ENCODE peak calls at places on chromosomes 12 and 14, in ten cellular contexts. E, K, C, J, F, S, O, U, P and R are unnamed samples.
A peak's percentile ranks its signal among the peaks of the same experiment; 100 is the strongest.

GRCh38 chr14:100827751-100828447 is 2.0 kb downstream of the MEG3 start:
- DNase-seq in E (no peak), K (no peak), C (no peak), J (no peak), F (no peak), S (no peak), O (no peak), U (no peak), P (no peak), R (no peak)

GRCh38 chr14:44914849-44915248 is 46.9 kb downstream of the KLHL28 start:
- DNase-seq in E (no peak), K (no peak), C (peak; percentile 51), J (no peak), F (no peak), S (peak; percentile 44), O (no peak), U (no peak), P (no peak), R (no peak)

GRCh38 chr12:93153321-93153720 is 224.2 kb upstream of the EEA1 start:
- DNase-seq in E (no peak), K (no peak), C (no peak), J (no peak), F (no peak), S (no peak), O (no peak), U (no peak), P (no peak), R (no peak)

GRCh38 chr14:99755068-99755405 is 38.2 kb upstream of the EML1 start:
- DNase-seq in E (no peak), K (no peak), C (no peak), J (no peak), F (no peak), S (no peak), O (no peak), U (no peak), P (no peak), R (no peak)

GRCh38 chr12:57839996-57840395 is 6.5 kb downstream of the CTDSP2 start:
- DNase-seq in E (no peak), K (no peak), C (no peak), J (no peak), F (no peak), S (no peak), O (no peak), U (no peak), P (no peak), R (no peak)

GRCh38 chr14:103861413-103862392 is 14.3 kb upstream of the PPP1R13B start:
- DNase-seq in E (peak; percentile 83), K (no peak), C (peak; percentile 19), J (no peak), F (no peak), S (peak; percentile 57), O (no peak), U (no peak), P (no peak), R (no peak)

GRCh38 chr12:4909397-4909733 is 340 bp upstream of the KCNA1 start:
- DNase-seq in E (no peak), K (no peak), C (no peak), J (no peak), F (no peak), S (no peak), O (no peak), U (no peak), P (peak; percentile 6), R (no peak)

GRCh38 chr14:68968051-68968450 is 11.1 kb downstream of the ACTN1 start:
- DNase-seq in E (no peak), K (peak; percentile 64), C (no peak), J (peak; percentile 86), F (no peak), S (no peak), O (peak; percentile 75), U (no peak), P (no peak), R (no peak)

GRCh38 chr14:86532219-86532618 is 1002.3 kb downstream of the FLRT2 start:
- DNase-seq in E (no peak), K (no peak), C (no peak), J (no peak), F (no peak), S (no peak), O (no peak), U (no peak), P (no peak), R (no peak)

GRCh38 chr12:54940695-54941315 is 43.8 kb downstream of the TESPA1 start:
- DNase-seq in E (no peak), K (no peak), C (no peak), J (no peak), F (no peak), S (no peak), O (no peak), U (no peak), P (no peak), R (no peak)

GRCh38 chr12:2613674-2614073 is 181.1 kb upstream of the FKBP4 start:
- DNase-seq in E (peak; percentile 89), K (no peak), C (no peak), J (no peak), F (no peak), S (no peak), O (no peak), U (peak; percentile 95), P (no peak), R (peak; percentile 96)

GRCh38 chr12:127149226-127149964 is 1117.6 kb upstream of the TMEM132C start:
- DNase-seq in E (no peak), K (no peak), C (no peak), J (no peak), F (no peak), S (no peak), O (no peak), U (no peak), P (no peak), R (peak; percentile 70)

GRCh38 chr14:70816525-70816924 is 7.2 kb upstream of the MAP3K9 start:
- DNase-seq in E (no peak), K (no peak), C (no peak), J (no peak), F (peak; percentile 31), S (no peak), O (no peak), U (no peak), P (no peak), R (no peak)

GRCh38 chr12:3122841-3123678 is 45.9 kb downstream of the TSPAN9 start:
- DNase-seq in E (no peak), K (no peak), C (no peak), J (no peak), F (no peak), S (peak; percentile 86), O (no peak), U (peak; percentile 76), P (no peak), R (no peak)

GRCh38 chr12:44317651-44318126 is 481.8 kb downstream of the TMEM117 start:
- DNase-seq in E (no peak), K (no peak), C (peak; percentile 49), J (no peak), F (peak; percentile 9), S (no peak), O (no peak), U (peak; percentile 4), P (peak; percentile 5), R (no peak)

GRCh38 chr12:46562625-46563228 is 190.2 kb upstream of the SLC38A2 start:
- DNase-seq in E (no peak), K (no peak), C (no peak), J (no peak), F (no peak), S (no peak), O (no peak), U (no peak), P (no peak), R (no peak)

GRCh38 chr12:24661657-24662096 is 287.2 kb downstream of the BCAT1 start:
- DNase-seq in E (no peak), K (no peak), C (no peak), J (no peak), F (no peak), S (no peak), O (no peak), U (no peak), P (no peak), R (no peak)

GRCh38 chr14:100910888-100911664 is 7.6 kb upstream of the RTL1 start:
- DNase-seq in E (no peak), K (no peak), C (no peak), J (no peak), F (no peak), S (no peak), O (no peak), U (no peak), P (no peak), R (no peak)

GRCh38 chr12:108399514-108399913 is 60.4 kb upstream of the CMKLR1 start:
- DNase-seq in E (no peak), K (no peak), C (no peak), J (no peak), F (no peak), S (peak; percentile 30), O (no peak), U (no peak), P (no peak), R (no peak)

GRCh38 chr14:34324363-34324795 is 137.7 kb downstream of the SPTSSA start:
- DNase-seq in E (no peak), K (no peak), C (peak; percentile 67), J (no peak), F (peak; percentile 56), S (peak; percentile 19), O (no peak), U (no peak), P (peak; percentile 32), R (no peak)

GRCh38 chr12:123696209-123696608 is 15.9 kb upstream of the ATP6V0A2 start:
- DNase-seq in E (no peak), K (no peak), C (no peak), J (no peak), F (no peak), S (no peak), O (no peak), U (no peak), P (no peak), R (no peak)

GRCh38 chr12:85805654-85806053 is 30.6 kb downstream of the RASSF9 start:
- DNase-seq in E (no peak), K (no peak), C (no peak), J (no peak), F (no peak), S (no peak), O (no peak), U (no peak), P (no peak), R (no peak)

GRCh38 chr14:35122696-35123387 is 490 bp downstream of the PRORP start:
- DNase-seq in E (no peak), K (no peak), C (no peak), J (no peak), F (no peak), S (no peak), O (no peak), U (peak; percentile 54), P (peak; percentile 11), R (no peak)

GRCh38 chr14:28773917-28774691 is 7.5 kb downstream of the FOXG1 start:
- DNase-seq in E (no peak), K (no peak), C (peak; percentile 82), J (no peak), F (no peak), S (no peak), O (no peak), U (no peak), P (peak; percentile 90), R (no peak)

GRCh38 chr14:36818212-36818611 is 156.6 kb downstream of the PAX9 start:
- DNase-seq in E (no peak), K (no peak), C (no peak), J (no peak), F (no peak), S (no peak), O (no peak), U (no peak), P (no peak), R (no peak)

GRCh38 chr14:55976219-55976618 is 142.0 kb upstream of the PELI2 start:
- DNase-seq in E (no peak), K (no peak), C (no peak), J (no peak), F (no peak), S (no peak), O (no peak), U (no peak), P (peak; percentile 39), R (no peak)

GRCh38 chr12:113381237-113381636 is 22.4 kb downstream of the SDS start:
- DNase-seq in E (no peak), K (no peak), C (no peak), J (no peak), F (no peak), S (no peak), O (no peak), U (no peak), P (peak; percentile 46), R (no peak)

GRCh38 chr14:93734086-93734822 is 54.0 kb downstream of the PRIMA1 start:
- DNase-seq in E (no peak), K (no peak), C (peak; percentile 37), J (no peak), F (no peak), S (no peak), O (no peak), U (no peak), P (no peak), R (no peak)